ENCODE peak calls at places on chromosomes 4 and X, in five cellular contexts. K is OCI-LY7; B is Right ventricle myocardium inferior; N is stimulated activated CD8-positive, alpha-beta memory T cell treated with anti-CD3 and anti-CD28 coated beads, Interleukin-15, amount 100 ng/mL, for 1 hour; F is amygdala. P is an unnamed sample.

GRCh38 chr4:35052546-35052945 is 1191.8 kb downstream of the ARAP2 start:
- DNase-seq in F (no peak), B (no peak), N (no peak), K (no peak), P (no peak)

GRCh38 chr4:188178276-188178675 is 39.0 kb downstream of the TRIML1 start:
- DNase-seq in K (no peak), B (no peak), F (no peak), N (no peak), P (no peak)

GRCh38 chr4:94160774-94161173 is 46.9 kb upstream of the SMARCAD1 start:
- DNase-seq in F (no peak), N (no peak), K (no peak), B (no peak), P (no peak)

GRCh38 chr4:3487861-3488260 is 24.8 kb downstream of the DOK7 start:
- DNase-seq in N (no peak), F (no peak), K (no peak), B (no peak), P (no peak)

GRCh38 chrX:155611302-155611701 is 1.4 kb downstream of the TMLHE start:
- DNase-seq in B (no peak), N (no peak), F (no peak), K (no peak), P (no peak)

GRCh38 chr4:153577053-153577452 is 107.0 kb upstream of the TLR2 start:
- DNase-seq in K (no peak), F (no peak), N (no peak), B (no peak), P (no peak)

GRCh38 chr4:87103691-87104187 is 116.7 kb downstream of the KLHL8 start:
- DNase-seq in F (no peak), N (no peak), B (no peak), K (no peak), P (no peak)

GRCh38 chr4:164949448-164950118 is 27.9 kb downstream of the TRIM61 start:
- DNase-seq in B (no peak), F (no peak), N (no peak), K (peak), P (no peak)

GRCh38 chr4:14221176-14221575 is 593.7 kb upstream of the BOD1L1 start:
- DNase-seq in B (no peak), K (no peak), N (no peak), F (no peak), P (no peak)

GRCh38 chr4:39446842-39447573 is 11.7 kb downstream of the RPL9 start:
- DNase-seq in K (no peak), N (no peak), F (no peak), B (peak), P (no peak)

GRCh38 chrX:22950278-22951266 is 49.2 kb upstream of the DDX53 start:
- DNase-seq in F (no peak), K (no peak), N (no peak), B (no peak), P (no peak)

GRCh38 chr4:2058264-2059033 is 678 bp upstream of the NAT8L start:
- DNase-seq in N (no peak), B (peak), F (no peak), K (no peak), P (no peak)

GRCh38 chrX:107470971-107471370 is 21.5 kb downstream of the FRMPD3 start:
- DNase-seq in F (no peak), K (no peak), B (no peak), N (no peak), P (no peak)

GRCh38 chr4:173152104-173152503 is 16.5 kb upstream of the GALNT7 start:
- DNase-seq in K (no peak), F (no peak), N (no peak), B (no peak), P (no peak)

GRCh38 chr4:106315476-106315967 is 487 bp downstream of the TBCK start:
- DNase-seq in F (no peak), K (peak), B (no peak), N (no peak), P (no peak)

GRCh38 chr4:156974264-156974663 is 2.7 kb upstream of the PDGFC start:
- DNase-seq in N (no peak), B (no peak), F (no peak), K (no peak), P (no peak)

GRCh38 chr4:130147618-130148017 is 1051.7 kb downstream of the C4orf33 start:
- DNase-seq in B (no peak), F (peak), K (no peak), N (no peak), P (peak)

GRCh38 chr4:163680390-163681098 is 186.1 kb downstream of the TMA16 start:
- DNase-seq in N (no peak), B (no peak), F (no peak), K (no peak), P (no peak)

GRCh38 chrX:77014655-77015377 is 432.4 kb upstream of the FGF16 start:
- DNase-seq in K (peak), B (no peak), F (peak), N (no peak), P (peak)

GRCh38 chr4:173526034-173526482 is 4.0 kb downstream of the HAND2 start:
- DNase-seq in K (no peak), B (peak), F (no peak), N (no peak), P (no peak)

P was measured in NT2/D1.